ENCODE peak calls at places on chromosomes 13 and 19, in four cellular contexts. K is A549, U is WTC11, N is K562. B is an unnamed sample.

GRCh38 chr13:98866882-98867281 is 111.0 kb downstream of the DOCK9 start:
- DNase-seq in K (no peak), U (no peak), N (no peak), B (no peak)

GRCh38 chr13:30905932-30906383 is at the start of gene MEDAG:
- DNase-seq in K (no peak), N (no peak), U (peak), B (no peak)

GRCh38 chr19:1554968-1555801 is 12.9 kb downstream of the MEX3D start:
- DNase-seq in K (no peak), N (no peak), U (no peak), B (no peak)

GRCh38 chr19:475360-475759 is 14.5 kb upstream of the SHC2 start:
- DNase-seq in N (no peak), U (no peak), K (no peak), B (no peak)

GRCh38 chr19:13169769-13170168 is 19.6 kb downstream of the IER2 start:
- DNase-seq in U (no peak), N (peak), K (peak), B (no peak)

GRCh38 chr13:47112205-47112896 is 215.5 kb upstream of the HTR2A start:
- DNase-seq in N (peak), K (no peak), U (no peak), B (no peak)

GRCh38 chr13:46304546-46304945 is 82.5 kb downstream of the RUBCNL start:
- DNase-seq in U (no peak), K (no peak), N (no peak), B (no peak)

GRCh38 chr19:17296976-17297375 is 6.2 kb downstream of the ABHD8 start:
- DNase-seq in U (no peak), N (no peak), K (no peak), B (no peak)

GRCh38 chr19:1651061-1651547 is 1.3 kb downstream of the TCF3 start:
- DNase-seq in N (no peak), K (no peak), U (peak), B (no peak)

GRCh38 chr13:24187185-24187584 is 26.7 kb downstream of the SPATA13 start:
- DNase-seq in K (no peak), U (no peak), N (no peak), B (no peak)

GRCh38 chr13:45219938-45220375 is 19.1 kb upstream of the KCTD4 start:
- DNase-seq in U (no peak), N (no peak), K (peak), B (no peak)

DNA sequence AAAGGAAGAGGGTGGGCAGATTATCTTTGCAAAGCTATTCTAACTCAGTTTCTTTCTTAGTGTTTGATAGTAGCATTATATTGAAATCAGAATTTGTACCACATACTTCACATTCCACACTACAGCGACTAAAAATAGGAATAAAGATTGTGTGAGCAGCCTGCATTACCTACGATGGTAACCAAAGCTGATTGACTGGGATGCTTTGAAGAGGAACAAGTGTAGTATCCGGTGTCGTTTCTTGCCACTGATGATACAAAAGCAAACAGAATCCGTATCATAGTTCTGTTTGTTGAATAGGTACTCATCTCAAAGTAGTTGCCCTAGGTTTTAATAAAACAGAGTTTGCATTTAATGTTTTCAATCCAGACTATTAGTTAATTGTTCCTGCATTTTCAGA is 51.2 kb downstream of the FLT3 start:
- DNase-seq in N (no peak), K (no peak), U (no peak), B (no peak)
- TF ChIP-seq JUN in N (no peak), K (no peak), U (no peak), B (no peak)

GRCh38 chr19:14361824-14362223 is 19.4 kb upstream of the ADGRE5 start:
- DNase-seq in N (peak), U (peak), K (no peak), B (no peak)
- TF ChIP-seq CTCF in N (peak), U (no peak), K (peak), B (peak)

GRCh38 chr13:63944896-63945295 is 2529.2 kb upstream of the PCDH20 start:
- DNase-seq in N (no peak), U (no peak), K (no peak), B (no peak)

GRCh38 chr13:63942372-63942771 is 2526.7 kb upstream of the PCDH20 start:
- DNase-seq in U (no peak), N (no peak), K (no peak), B (no peak)

GRCh38 chr13:63948045-63948444 is 2532.4 kb upstream of the PCDH20 start:
- DNase-seq in U (no peak), K (no peak), N (no peak), B (peak)
- TF ChIP-seq JUN in U (no peak), K (no peak), N (no peak), B (no peak)

GRCh38 chr13:20222553-20222952 is 9.6 kb downstream of the GJB6 start:
- DNase-seq in N (no peak), K (no peak), U (no peak), B (no peak)
- TF ChIP-seq CTCF in N (no peak), K (no peak), U (no peak), B (no peak)

GRCh38 chr19:45820413-45821102 is 5.5 kb upstream of the RSPH6A start:
- DNase-seq in K (no peak), U (no peak), N (no peak), B (no peak)

GRCh38 chr19:45819769-45820168 is 4.7 kb upstream of the RSPH6A start:
- DNase-seq in U (no peak), K (no peak), N (no peak), B (no peak)

GRCh38 chr19:45821570-45821969 is 6.5 kb upstream of the RSPH6A start:
- DNase-seq in U (no peak), N (no peak), K (no peak), B (no peak)

GRCh38 chr19:45822716-45823115 is 7.6 kb upstream of the RSPH6A start:
- DNase-seq in N (no peak), K (no peak), U (no peak), B (no peak)

GRCh38 chr19:45821103-45821521 is 6.0 kb upstream of the RSPH6A start:
- DNase-seq in K (no peak), N (no peak), U (no peak), B (no peak)
- TF ChIP-seq JUN in K (no peak), N (no peak), U (no peak), B (no peak)

GRCh38 chr19:55342044-55342531 is 2.4 kb downstream of the KMT5C start:
- DNase-seq in N (no peak), K (no peak), U (no peak), B (no peak)

GRCh38 chr19:55340144-55340783 is 588 bp downstream of the KMT5C start:
- DNase-seq in N (peak), U (no peak), K (no peak), B (no peak)

GRCh38 chr19:55341191-55342043 is 1.7 kb downstream of the KMT5C start:
- DNase-seq in N (peak), U (peak), K (peak), B (peak)

GRCh38 chr19:55339225-55340143 is at the start of gene KMT5C:
- DNase-seq in K (peak), N (peak), U (peak), B (peak)

DNA sequence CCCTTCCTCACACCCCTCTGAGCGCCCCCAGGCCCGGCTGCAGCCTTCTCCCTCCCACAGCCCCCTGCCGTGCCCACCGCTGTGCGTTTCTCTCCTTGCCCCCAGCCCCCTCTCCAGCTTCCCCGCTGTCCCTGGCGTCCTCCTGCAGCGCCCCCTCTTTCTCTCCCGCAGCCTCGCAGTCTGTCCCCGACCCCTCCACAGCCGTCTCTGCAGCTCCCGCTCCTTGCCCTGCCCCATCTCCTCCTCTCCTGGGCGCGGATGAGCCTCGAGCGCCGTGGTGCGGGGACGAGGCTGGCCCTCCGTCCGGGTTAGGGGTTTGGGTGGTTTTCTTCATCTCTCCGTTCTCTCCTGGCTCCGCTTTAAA is 1.1 kb downstream of the KMT5C start:
- DNase-seq in K (no peak), U (peak), N (peak), B (no peak)
- TF ChIP-seq CTCF in K (peak), U (no peak), N (no peak), B (peak)

GRCh38 chr13:79780240-79780639 is 299.3 kb downstream of the NDFIP2 start:
- DNase-seq in K (no peak), N (no peak), U (no peak), B (no peak)
- TF ChIP-seq JUN in K (no peak), N (no peak), U (no peak), B (no peak)